ENCODE peak calls at places on chromosomes 11 and 22, in six cellular contexts. J is aorta, H is sigmoid colon, S is tibial nerve, K is neuronal stem cell, W is right atrium auricular region. U is an unnamed sample.
A peak's percentile ranks its signal among the peaks of the same experiment; 100 is the strongest.

GRCh38 chr11:14336507-14337503 is 22.2 kb downstream of the RRAS2 start:
- DNase-seq in K (no peak), H (no peak), J (no peak), W (no peak), S (no peak), U (no peak)

GRCh38 chr11:60065801-60066200 is 9.3 kb downstream of the MS4A3 start:
- DNase-seq in W (no peak), S (no peak), H (no peak), J (no peak), K (no peak), U (no peak)

GRCh38 chr22:24134090-24134846 is 47.0 kb upstream of the SUSD2 start:
- DNase-seq in S (peak; percentile 38), W (no peak), J (peak; percentile 78), K (peak; percentile 61), H (no peak), U (peak; percentile 58)

GRCh38 chr22:49586873-49587272 is 240.8 kb downstream of the BRD1 start:
- DNase-seq in H (peak; percentile 53), S (no peak), W (no peak), K (no peak), J (peak; percentile 34), U (no peak)

GRCh38 chr11:70669871-70670683 is 271.7 kb downstream of the CTTN start:
- DNase-seq in W (no peak), K (no peak), S (no peak), H (no peak), J (no peak), U (no peak)

GRCh38 chr11:36469063-36469462 is 41.0 kb downstream of the TRAF6 start:
- DNase-seq in J (no peak), W (no peak), K (no peak), H (no peak), S (no peak), U (no peak)

GRCh38 chr11:128180446-128181089 is 406.8 kb downstream of the ETS1 start:
- DNase-seq in K (no peak), S (no peak), H (no peak), J (no peak), W (no peak), U (no peak)

GRCh38 chr11:106473089-106473722 is 395.7 kb downstream of the AASDHPPT start:
- DNase-seq in S (no peak), K (no peak), W (no peak), J (no peak), H (no peak), U (no peak)

GRCh38 chr22:24164243-24164642 is 17.0 kb upstream of the SUSD2 start:
- DNase-seq in K (no peak), J (no peak), W (no peak), S (no peak), H (no peak), U (no peak)

GRCh38 chr11:64233913-64234839 is at the start of gene VEGFB:
- DNase-seq in S (peak; percentile 55), J (peak; percentile 88), H (peak; percentile 91), W (no peak), K (no peak), U (peak; percentile 95)

GRCh38 chr22:33932997-33933396 is 12.7 kb upstream of the LARGE1 start:
- DNase-seq in J (no peak), S (no peak), K (no peak), H (no peak), W (no peak), U (no peak)

GRCh38 chr22:25420925-25421904 is 143.3 kb upstream of the GRK3 start:
- DNase-seq in K (no peak), J (no peak), H (no peak), S (no peak), W (no peak), U (no peak)

GRCh38 chr11:100716848-100717247 is 29.8 kb downstream of the ARHGAP42 start:
- DNase-seq in W (no peak), K (no peak), H (no peak), S (no peak), J (no peak), U (no peak)

GRCh38 chr11:131064373-131064991 is 148.2 kb upstream of the SNX19 start:
- DNase-seq in W (no peak), S (peak; percentile 52), K (peak; percentile 77), J (no peak), H (no peak), U (no peak)

GRCh38 chr11:46119053-46119351 is 2.3 kb downstream of the PHF21A start:
- DNase-seq in W (no peak), J (no peak), H (no peak), K (no peak), S (no peak), U (no peak)

DNA sequence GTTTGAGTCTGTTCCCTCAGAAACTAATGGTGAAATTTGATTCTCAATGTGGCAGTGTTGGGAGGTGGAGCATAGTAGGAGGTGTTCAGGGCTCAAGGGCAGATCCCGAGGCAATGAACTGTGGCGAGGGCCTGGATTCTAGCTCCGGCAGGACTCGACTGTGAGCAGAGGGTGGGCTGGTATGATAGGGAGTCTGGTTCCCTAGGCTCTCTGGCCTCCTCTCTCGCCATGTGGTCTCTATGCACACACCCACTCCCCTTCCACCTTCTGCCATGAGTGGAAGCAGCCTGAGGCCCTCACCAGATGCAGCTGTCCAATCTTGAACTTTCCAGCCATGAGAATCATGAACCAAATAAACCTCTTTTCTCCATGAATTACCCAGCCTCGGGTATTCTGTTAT is 32.3 kb downstream of the ATP6V1E1 start:
- DNase-seq in K (no peak), H (peak; percentile 38), W (no peak), J (no peak), S (no peak), U (no peak)
- H3K36me3 ChIP-seq in K (peaks cover 38% of the 10 kb centered on the region), H (peaks cover 43% of the 10 kb centered on the region), W (peaks cover 94% of the 10 kb centered on the region), J (peaks cover 18% of the 10 kb centered on the region), S (peaks cover 44% of the 10 kb centered on the region), U (peaks cover 100% of the 10 kb centered on the region)

DNA sequence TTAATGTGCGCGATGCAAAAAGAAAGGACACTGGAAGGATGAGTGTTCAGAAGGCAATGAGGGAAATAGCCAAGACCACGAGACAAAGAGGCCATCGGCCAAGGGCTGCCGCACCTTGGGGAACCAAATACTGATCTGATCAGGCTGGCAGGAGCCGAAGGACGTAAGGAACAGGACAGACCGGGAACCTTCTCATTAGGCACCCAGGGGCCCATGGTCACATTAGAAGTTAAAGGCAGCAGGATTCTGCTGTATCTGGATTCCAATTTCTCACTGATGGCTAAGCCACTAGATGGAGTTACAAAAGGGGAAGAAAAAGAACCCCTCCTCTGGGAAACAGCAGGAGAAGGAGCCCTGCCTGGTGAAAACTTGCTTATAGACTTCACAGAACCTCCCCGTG is 28.8 kb upstream of the CPT1A start:
- DNase-seq in W (no peak), S (no peak), K (no peak), H (no peak), J (no peak), U (no peak)
- H3K36me3 ChIP-seq in W (no peaks in the 10 kb centered on the region), S (no peaks in the 10 kb centered on the region), K (no peaks in the 10 kb centered on the region), H (no peaks in the 10 kb centered on the region), J (no peaks in the 10 kb centered on the region), U (no peaks in the 10 kb centered on the region)

GRCh38 chr22:38228326-38228872 is 26.6 kb downstream of the MAFF start:
- DNase-seq in J (no peak), K (no peak), S (no peak), W (no peak), H (no peak), U (no peak)
- H3K36me3 ChIP-seq in J (peaks cover 11% of the 10 kb centered on the region), K (peaks cover 46% of the 10 kb centered on the region), S (peaks cover 4% of the 10 kb centered on the region), W (peaks cover 81% of the 10 kb centered on the region), H (peaks cover 22% of the 10 kb centered on the region), U (peaks cover 71% of the 10 kb centered on the region)

GRCh38 chr22:20125201-20126174 is 6.1 kb upstream of the ZDHHC8 start:
- DNase-seq in K (no peak), W (no peak), J (no peak), S (no peak), H (no peak), U (peak; percentile 60)

GRCh38 chr22:20128619-20128901 is 3.0 kb upstream of the ZDHHC8 start:
- DNase-seq in J (no peak), K (no peak), S (no peak), W (no peak), H (no peak), U (no peak)

GRCh38 chr22:20127318-20127868 is 4.2 kb upstream of the ZDHHC8 start:
- DNase-seq in J (no peak), S (no peak), H (no peak), W (no peak), K (no peak), U (peak; percentile 63)

GRCh38 chr22:20127869-20128618 is 3.6 kb upstream of the ZDHHC8 start:
- DNase-seq in H (no peak), W (no peak), J (no peak), S (no peak), K (no peak), U (peak; percentile 26)

DNA sequence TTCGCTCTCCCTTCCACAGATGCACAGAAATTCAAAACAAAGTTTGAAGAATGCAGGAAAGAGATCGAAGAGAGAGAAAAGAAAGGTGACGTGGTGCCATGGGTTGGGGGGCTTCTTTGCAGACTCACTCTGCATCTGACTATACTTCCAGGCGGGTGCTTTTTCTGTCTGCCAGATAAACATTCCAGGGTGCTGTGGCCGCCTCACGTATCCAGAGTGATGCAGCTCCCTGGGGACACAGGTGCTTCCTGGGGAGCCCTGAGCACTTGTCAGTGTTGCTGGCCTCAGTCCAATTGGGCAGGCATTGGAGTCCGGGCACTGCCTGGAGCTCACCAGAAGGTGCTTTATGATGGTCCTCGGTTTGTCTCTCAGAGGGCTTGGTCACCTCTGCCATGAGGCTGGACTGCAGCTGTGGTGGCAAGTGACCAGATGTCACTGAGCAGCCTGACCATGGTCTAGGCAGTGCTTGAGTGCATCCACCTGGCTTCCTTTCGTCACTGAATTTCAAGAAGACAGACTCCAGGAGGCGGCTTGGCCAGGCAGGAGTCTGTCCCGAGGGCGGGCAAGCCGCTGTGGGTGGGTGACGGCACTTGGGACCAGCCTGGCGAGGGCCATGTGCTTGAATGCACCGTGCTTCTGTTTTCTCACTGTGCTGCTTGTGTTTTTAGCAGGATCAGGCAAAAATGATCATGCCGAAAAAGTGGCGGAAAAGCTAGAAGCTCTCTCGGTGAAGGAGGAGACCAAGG is 5.1 kb upstream of the ZDHHC8 start:
- DNase-seq in W (no peak), K (no peak), J (no peak), S (no peak), H (no peak), U (peak; percentile 70)
- H3K36me3 ChIP-seq in W (peaks cover 29% of the 10 kb centered on the region), K (peaks cover 51% of the 10 kb centered on the region), J (peaks cover 3% of the 10 kb centered on the region), S (peaks cover 12% of the 10 kb centered on the region), H (no peaks in the 10 kb centered on the region), U (peaks cover 38% of the 10 kb centered on the region)

GRCh38 chr22:37302617-37303555 is 20.6 kb downstream of the CYTH4 start:
- DNase-seq in J (no peak), W (no peak), K (peak; percentile 31), H (no peak), S (no peak), U (no peak)
- H3K36me3 ChIP-seq in J (no peaks in the 10 kb centered on the region), W (no peaks in the 10 kb centered on the region), K (no peaks in the 10 kb centered on the region), H (no peaks in the 10 kb centered on the region), S (no peaks in the 10 kb centered on the region), U (no peaks in the 10 kb centered on the region)

U was measured in upper lobe of left lung.